ENCODE peak calls at places on chromosomes 4 and X, in eight cellular contexts. L is posterior cingulate gyrus, C is C1 segment of cervical spinal cord, Z is T-helper 9 cell, V is H9, D is hypothalamus, O is hepatocyte, M is dermis blood vessel endothelial cell. Q is an unnamed sample.

GRCh38 chr4:173399016-173399415 is at the start of gene SCRG1:
- DNase-seq in L (peak), C (peak), Z (no peak), V (no peak), D (peak), O (no peak), M (no peak), Q (no peak)

GRCh38 chrX:28189011-28189410 is 207.8 kb upstream of the DCAF8L1 start:
- DNase-seq in L (no peak), C (no peak), Z (no peak), V (no peak), D (no peak), O (no peak), M (peak), Q (peak)

GRCh38 chrX:41491267-41492004 is 44.3 kb downstream of the NYX start:
- DNase-seq in L (no peak), C (no peak), Z (no peak), V (peak), D (no peak), O (peak), M (peak), Q (peak)

GRCh38 chr4:98771959-98772619 is 113.7 kb upstream of the TSPAN5 start:
- DNase-seq in L (no peak), C (no peak), Z (no peak), V (no peak), D (no peak), O (peak), M (no peak), Q (no peak)

GRCh38 chr4:155705664-155706063 is 39.0 kb downstream of the GUCY1A1 start:
- DNase-seq in L (no peak), C (no peak), Z (no peak), V (no peak), D (no peak), O (peak), M (no peak), Q (no peak)

GRCh38 chrX:314781-315595 is 3.6 kb downstream of the GTPBP6 start:
- DNase-seq in L (peak), C (no peak), Z (no peak), V (no peak), D (no peak), O (no peak), M (peak), Q (no peak)

GRCh38 chr4:141636771-141637460 is 533 bp downstream of the IL15 start:
- DNase-seq in L (peak), C (no peak), Z (peak), V (peak), D (no peak), O (peak), M (peak), Q (peak)

GRCh38 chr4:78451407-78451806 is 100.2 kb upstream of the ANXA3 start:
- DNase-seq in L (no peak), C (no peak), Z (no peak), V (no peak), D (no peak), O (no peak), M (no peak), Q (no peak)

GRCh38 chr4:120844528-120844921 is 78.0 kb downstream of the PRDM5 start:
- DNase-seq in L (no peak), C (no peak), Z (no peak), V (no peak), D (no peak), O (no peak), M (no peak), Q (no peak)

GRCh38 chr4:152896819-152897218 is 39.3 kb upstream of the FHDC1 start:
- DNase-seq in L (no peak), C (no peak), Z (no peak), V (no peak), D (no peak), O (no peak), M (no peak), Q (no peak)

GRCh38 chr4:175308236-175308635 is 390.1 kb downstream of the ADAM29 start:
- DNase-seq in L (no peak), C (no peak), Z (no peak), V (no peak), D (no peak), O (no peak), M (no peak), Q (peak)

GRCh38 chr4:26141916-26142638 is 178.7 kb upstream of the RBPJ start:
- DNase-seq in L (no peak), C (no peak), Z (no peak), V (no peak), D (no peak), O (peak), M (no peak), Q (no peak)

GRCh38 chr4:165834116-165834515 is 38.9 kb upstream of the TLL1 start:
- DNase-seq in L (no peak), C (no peak), Z (no peak), V (no peak), D (no peak), O (no peak), M (no peak), Q (no peak)

GRCh38 chr4:159043861-159044260 is 59.0 kb upstream of the RAPGEF2 start:
- DNase-seq in L (no peak), C (no peak), Z (no peak), V (no peak), D (no peak), O (no peak), M (no peak), Q (no peak)

GRCh38 chr4:835148-836002 is 9.4 kb upstream of the CPLX1 start:
- DNase-seq in L (peak), C (no peak), Z (no peak), V (no peak), D (no peak), O (no peak), M (no peak), Q (no peak)

GRCh38 chrX:153400146-153401132 is 711 bp downstream of the PNMA6E start:
- DNase-seq in L (peak), C (no peak), Z (peak), V (peak), D (no peak), O (no peak), M (peak), Q (no peak)

GRCh38 chrX:53249387-53250042 is 24.5 kb upstream of the KDM5C start:
- DNase-seq in L (no peak), C (no peak), Z (no peak), V (no peak), D (no peak), O (no peak), M (no peak), Q (no peak)